ENCODE peak calls at places on chromosomes 3 and 15, in eight cellular contexts. V is PC-9, K is WERI-Rb-1, E is upper lobe of left lung, T is stomach, M is tibial nerve, D is IMR-90, N is transverse colon. Z is an unnamed sample.

GRCh38 chr3:161349529-161350278 is 21.6 kb downstream of the SPTSSB start:
- DNase-seq in V (peak; percentile 68), E (no peak), T (no peak), M (no peak), D (peak; percentile 76), N (no peak), K (no peak), Z (peak; percentile 95)

GRCh38 chr15:25668236-25668635 is 194.9 kb downstream of the ATP10A start:
- DNase-seq in N (no peak), E (no peak), V (no peak), M (no peak), D (no peak), T (no peak), K (no peak), Z (no peak)

GRCh38 chr3:7876741-7877297 is 624.8 kb upstream of the LMCD1 start:
- DNase-seq in N (no peak), V (no peak), M (no peak), K (no peak), D (no peak), E (no peak), T (no peak), Z (peak; percentile 50)

GRCh38 chr3:167929937-167930336 is 165.8 kb downstream of the GOLIM4 start:
- DNase-seq in K (peak; percentile 6), N (no peak), T (no peak), V (no peak), E (no peak), D (no peak), M (no peak), Z (no peak)

GRCh38 chr3:14405120-14405885 is 2.9 kb downstream of the SLC6A6 start:
- DNase-seq in E (no peak), K (no peak), V (no peak), T (no peak), N (no peak), M (no peak), D (no peak), Z (no peak)

GRCh38 chr3:117531078-117531477 is 821.5 kb downstream of the TUSC7 start:
- DNase-seq in K (no peak), E (no peak), M (no peak), D (no peak), N (no peak), T (no peak), V (no peak), Z (no peak)

GRCh38 chr15:72962054-72962702 is 90.1 kb upstream of the NEO1 start:
- DNase-seq in V (no peak), T (no peak), N (peak; percentile 37), K (no peak), E (no peak), M (no peak), D (no peak), Z (no peak)

GRCh38 chr15:35496585-35496984 is 49.4 kb downstream of the DPH6 start:
- DNase-seq in M (no peak), T (no peak), E (no peak), V (no peak), K (no peak), D (no peak), N (no peak), Z (no peak)

GRCh38 chr3:197125601-197126000 is 96.0 kb upstream of the MELTF start:
- DNase-seq in N (no peak), V (no peak), D (peak; percentile 53), E (no peak), K (no peak), T (no peak), M (no peak), Z (no peak)

GRCh38 chr3:187196573-187197094 is 652 bp upstream of the RTP1 start:
- DNase-seq in N (no peak), V (no peak), E (no peak), D (no peak), T (no peak), M (no peak), K (no peak), Z (no peak)

GRCh38 chr3:118932822-118933558 is 101.7 kb downstream of the IGSF11 start:
- DNase-seq in V (no peak), M (no peak), N (no peak), K (no peak), T (peak; percentile 38), E (peak; percentile 33), D (no peak), Z (no peak)

GRCh38 chr3:126911162-126912026 is 71.5 kb upstream of the PLXNA1 start:
- DNase-seq in E (peak; percentile 70), M (peak; percentile 46), D (peak; percentile 90), N (peak; percentile 60), T (peak; percentile 37), V (peak; percentile 90), K (no peak), Z (peak; percentile 92)

GRCh38 chr3:178097576-178097975 is 438.7 kb upstream of the KCNMB2 start:
- DNase-seq in T (no peak), E (no peak), N (no peak), K (no peak), M (peak; percentile 52), D (peak; percentile 95), V (no peak), Z (no peak)

GRCh38 chr3:48018841-48019240 is 2.6 kb upstream of the MAP4 start:
- DNase-seq in M (no peak), N (no peak), E (no peak), D (peak; percentile 81), T (no peak), K (no peak), V (no peak), Z (no peak)

GRCh38 chr3:181464033-181464694 is 247.6 kb upstream of the SOX2 start:
- DNase-seq in T (no peak), E (no peak), M (no peak), V (no peak), K (no peak), D (no peak), N (no peak), Z (no peak)

GRCh38 chr3:11455977-11456376 is 183.8 kb downstream of the ATG7 start:
- DNase-seq in K (no peak), D (peak; percentile 94), N (no peak), E (no peak), M (no peak), V (no peak), T (no peak), Z (no peak)

GRCh38 chr15:72737723-72738122 is 45.8 kb downstream of the ADPGK start:
- DNase-seq in T (no peak), K (no peak), V (no peak), M (no peak), D (no peak), E (no peak), N (no peak), Z (no peak)

GRCh38 chr3:79844176-79844575 is 76.4 kb upstream of the ROBO1 start:
- DNase-seq in M (no peak), V (no peak), K (no peak), E (no peak), N (no peak), T (no peak), D (no peak), Z (no peak)

GRCh38 chr3:138569090-138569489 is 25.0 kb downstream of the CEP70 start:
- DNase-seq in D (peak; percentile 57), N (no peak), K (no peak), E (no peak), V (no peak), T (no peak), M (no peak), Z (no peak)

GRCh38 chr3:138573138-138573537 is 20.9 kb downstream of the CEP70 start:
- DNase-seq in N (no peak), E (no peak), D (no peak), V (no peak), K (no peak), M (no peak), T (no peak), Z (no peak)

GRCh38 chr3:138567403-138567802 is 26.7 kb downstream of the CEP70 start:
- DNase-seq in D (no peak), N (no peak), T (no peak), E (no peak), K (no peak), M (no peak), V (no peak), Z (no peak)
- TF ChIP-seq CTCF in D (no peak), N (no peak), T (no peak), E (no peak), K (no peak), M (no peak), V (no peak), Z (no peak)

GRCh38 chr15:101054991-101055390 is 135.8 kb downstream of the LRRK1 start:
- DNase-seq in D (no peak), K (no peak), V (no peak), M (peak; percentile 0), E (no peak), N (no peak), T (peak; percentile 10), Z (no peak)
- H3K36me3 ChIP-seq in D (peaks cover 48% of the 10 kb centered on the region), K (no peaks in the 10 kb centered on the region), V (no peaks in the 10 kb centered on the region), M (no peaks in the 10 kb centered on the region), E (peaks cover 35% of the 10 kb centered on the region), N (no peaks in the 10 kb centered on the region), T (peaks cover 86% of the 10 kb centered on the region), Z (no peaks in the 10 kb centered on the region)

GRCh38 chr15:81152339-81152738 is 18.3 kb downstream of the CFAP161 start:
- DNase-seq in E (no peak), D (no peak), T (no peak), V (no peak), K (no peak), N (no peak), M (no peak), Z (no peak)
- TF ChIP-seq CTCF in E (no peak), D (no peak), T (no peak), V (no peak), K (no peak), N (no peak), M (no peak), Z (no peak)

GRCh38 chr3:42801784-42802183 is 2.5 kb downstream of the HIGD1A start:
- DNase-seq in D (no peak), M (no peak), N (no peak), T (no peak), E (no peak), V (no peak), K (no peak), Z (no peak)

GRCh38 chr3:42796332-42796885 is 7.9 kb downstream of the HIGD1A start:
- DNase-seq in E (no peak), T (no peak), M (no peak), D (no peak), V (no peak), N (no peak), K (no peak), Z (no peak)

GRCh38 chr3:42795621-42796181 is 8.6 kb downstream of the HIGD1A start:
- DNase-seq in T (no peak), M (no peak), K (no peak), N (no peak), V (no peak), E (no peak), D (no peak), Z (no peak)

GRCh38 chr3:42801048-42801620 is 3.2 kb downstream of the HIGD1A start:
- DNase-seq in M (no peak), N (no peak), D (no peak), K (no peak), V (no peak), E (no peak), T (no peak), Z (no peak)

GRCh38 chr3:42799376-42799775 is 4.9 kb downstream of the HIGD1A start:
- DNase-seq in N (no peak), T (no peak), E (no peak), V (no peak), M (no peak), K (no peak), D (no peak), Z (no peak)
- H3K36me3 ChIP-seq in N (no peaks in the 10 kb centered on the region), T (no peaks in the 10 kb centered on the region), E (no peaks in the 10 kb centered on the region), V (peaks cover 3% of the 10 kb centered on the region), M (no peaks in the 10 kb centered on the region), K (peaks cover 14% of the 10 kb centered on the region), D (peaks cover 1% of the 10 kb centered on the region), Z (no peaks in the 10 kb centered on the region)